ENCODE peak calls at places on chromosomes 3 and 15, in nine cellular contexts. L is CD4-positive, CD25-positive, alpha-beta regulatory T cell; B is RPMI7951; G is OCI-LY7; F is transverse colon; R is NCI-H1092 treated with DMSO at 0.1 percent for 48 hours; U is naive thymus-derived CD8-positive, alpha-beta T cell; S is stimulated activated CD4-positive, alpha-beta T cell treated with anti-CD3 and anti-CD28 coated beads, Interleukin-2, amount 100 ng/mL, for 48 hours; Y is H9. M is an unnamed sample.
A peak's percentile ranks its signal among the peaks of the same experiment; 100 is the strongest.

GRCh38 chr3:14434541-14435151 is 32.2 kb downstream of the SLC6A6 start:
- DNase-seq in F (peak; percentile 40), B (no peak), Y (no peak), S (no peak), L (no peak), U (no peak), G (no peak), R (no peak), M (no peak)

GRCh38 chr3:18215639-18216038 is 209.5 kb downstream of the SATB1 start:
- DNase-seq in U (peak; percentile 18), Y (no peak), F (no peak), B (no peak), S (no peak), G (peak; percentile 50), L (no peak), R (no peak), M (no peak)

GRCh38 chr15:39172380-39173281 is 408.2 kb upstream of the THBS1 start:
- DNase-seq in R (no peak), L (no peak), F (no peak), B (peak; percentile 94), G (no peak), Y (peak; percentile 30), U (no peak), S (no peak), M (no peak)

GRCh38 chr3:39140341-39140971 is 12.9 kb downstream of the CSRNP1 start:
- DNase-seq in R (no peak), Y (peak; percentile 11), U (no peak), G (no peak), L (no peak), F (no peak), S (no peak), B (no peak), M (no peak)

GRCh38 chr15:52228928-52229327 is 37.7 kb upstream of the GNB5 start:
- DNase-seq in U (no peak), R (no peak), S (no peak), L (no peak), G (peak; percentile 93), F (peak; percentile 82), B (no peak), Y (peak; percentile 81), M (no peak)

GRCh38 chr3:110814170-110815007 is 257.2 kb upstream of the NECTIN3 start:
- DNase-seq in Y (no peak), U (no peak), S (peak; percentile 26), R (no peak), L (no peak), F (peak; percentile 14), B (peak; percentile 95), G (no peak), M (no peak)

GRCh38 chr3:13950042-13950441 is 70.2 kb upstream of the WNT7A start:
- DNase-seq in S (no peak), L (no peak), Y (no peak), R (peak; percentile 11), G (no peak), B (no peak), F (no peak), U (no peak), M (no peak)

GRCh38 chr15:70653426-70653825 is 109.9 kb downstream of the UACA start:
- DNase-seq in U (no peak), S (no peak), G (no peak), Y (no peak), F (no peak), B (no peak), L (no peak), R (no peak), M (no peak)

GRCh38 chr15:95687686-95688085 is 642.8 kb upstream of the NR2F2 start:
- DNase-seq in S (no peak), Y (no peak), L (no peak), G (no peak), R (no peak), F (no peak), B (no peak), U (no peak), M (no peak)

GRCh38 chr3:14923476-14923875 is 23.9 kb upstream of the NR2C2 start:
- DNase-seq in R (no peak), U (no peak), F (no peak), L (no peak), Y (no peak), S (no peak), B (no peak), G (no peak), M (no peak)

GRCh38 chr3:174859109-174859735 is at the start of gene NAALADL2:
- DNase-seq in R (peak; percentile 7), B (no peak), L (no peak), G (no peak), U (no peak), F (no peak), S (no peak), Y (no peak), M (no peak)